ENCODE peak calls at places on chromosome 4, in six cellular contexts. D is stomach, V is fibroblast of mammary gland, Y is DND-41, O is left lung, S is A549. Q is an unnamed sample.

GRCh38 chr4:73788411-73788810 is 48.0 kb downstream of the CXCL8 start:
- DNase-seq in V (no peak), O (no peak), Y (no peak), S (no peak), D (no peak), Q (no peak)

GRCh38 chr4:163808091-163808490 is 313.6 kb downstream of the TMA16 start:
- DNase-seq in S (no peak), D (no peak), O (no peak), Y (no peak), V (no peak), Q (no peak)

GRCh38 chr4:158121203-158121586 is 51.6 kb downstream of the GASK1B start:
- DNase-seq in Y (no peak), O (no peak), V (peak; percentile 99), D (no peak), S (peak; percentile 37), Q (peak; percentile 14)

GRCh38 chr4:85867281-85867680 is 392.3 kb downstream of the ARHGAP24 start:
- DNase-seq in D (no peak), V (peak; percentile 42), S (no peak), O (no peak), Y (no peak), Q (no peak)

GRCh38 chr4:152735302-152735917 is 44.1 kb downstream of the TIGD4 start:
- DNase-seq in V (peak; percentile 37), S (peak; percentile 9), Y (no peak), O (no peak), D (no peak), Q (no peak)

GRCh38 chr4:186851291-186852077 is 127.8 kb upstream of the FAT1 start:
- DNase-seq in D (no peak), Y (no peak), O (no peak), S (no peak), V (no peak), Q (peak; percentile 28)

GRCh38 chr4:144562019-144562740 is 83.8 kb upstream of the HHIP start:
- DNase-seq in D (no peak), V (peak; percentile 23), O (no peak), Y (no peak), S (no peak), Q (no peak)

GRCh38 chr4:136687118-136687517 is 845.2 kb downstream of the PCDH18 start:
- DNase-seq in S (peak; percentile 1), V (no peak), O (no peak), D (no peak), Y (peak; percentile 66), Q (no peak)

GRCh38 chr4:4518747-4519146 is 23.1 kb downstream of the STX18 start:
- DNase-seq in S (no peak), D (no peak), O (no peak), Y (no peak), V (no peak), Q (no peak)

GRCh38 chr4:15436515-15436914 is 8.7 kb downstream of the C1QTNF7 start:
- DNase-seq in Y (no peak), S (no peak), O (no peak), D (no peak), V (peak; percentile 32), Q (no peak)

GRCh38 chr4:183920512-183920911 is 15.4 kb downstream of the STOX2 start:
- DNase-seq in S (no peak), V (no peak), Y (no peak), O (no peak), D (no peak), Q (no peak)

GRCh38 chr4:65399131-65399530 is 271.2 kb downstream of the EPHA5 start:
- DNase-seq in V (no peak), Y (no peak), O (no peak), S (no peak), D (no peak), Q (peak; percentile 31)

GRCh38 chr4:156473175-156473574 is 498.4 kb downstream of the PDGFC start:
- DNase-seq in O (no peak), D (no peak), V (peak; percentile 12), S (no peak), Y (no peak), Q (no peak)

GRCh38 chr4:147482281-147482680 is 1.4 kb downstream of the EDNRA start:
- DNase-seq in Y (no peak), S (no peak), O (no peak), D (no peak), V (no peak), Q (no peak)

GRCh38 chr4:113636438-113636818 is 125.1 kb downstream of the CAMK2D start:
- DNase-seq in S (no peak), D (no peak), V (no peak), O (no peak), Y (peak; percentile 15), Q (no peak)

GRCh38 chr4:136203199-136203598 is 1329.1 kb downstream of the PCDH18 start:
- DNase-seq in O (no peak), S (peak; percentile 21), Y (no peak), D (no peak), V (no peak), Q (no peak)

GRCh38 chr4:155338196-155338595 is 38.6 kb downstream of the MAP9 start:
- DNase-seq in S (no peak), Y (no peak), V (no peak), O (no peak), D (no peak), Q (no peak)

GRCh38 chr4:145816091-145816490 is 122.5 kb downstream of the ZNF827 start:
- DNase-seq in O (no peak), D (no peak), V (no peak), Y (no peak), S (no peak), Q (no peak)

GRCh38 chr4:526971-527460 is 28.0 kb downstream of the PIGG start:
- DNase-seq in V (no peak), Y (no peak), D (no peak), O (no peak), S (no peak), Q (no peak)

GRCh38 chr4:173642509-173642908 is 112.5 kb upstream of the HAND2 start:
- DNase-seq in D (no peak), V (no peak), S (peak; percentile 2), O (no peak), Y (no peak), Q (no peak)

GRCh38 chr4:153729901-153730300 is 29.9 kb downstream of the RNF175 start:
- DNase-seq in Y (no peak), S (no peak), O (no peak), D (no peak), V (no peak), Q (no peak)

GRCh38 chr4:166724369-166724768 is 509.9 kb downstream of the SPOCK3 start:
- DNase-seq in V (no peak), S (no peak), D (no peak), O (no peak), Y (no peak), Q (no peak)

GRCh38 chr4:22407361-22407760 is 108.5 kb downstream of the ADGRA3 start:
- DNase-seq in O (no peak), Y (no peak), V (no peak), S (no peak), D (no peak), Q (no peak)

GRCh38 chr4:101326586-101326985 is 20.7 kb downstream of the PPP3CA start:
- DNase-seq in S (no peak), D (no peak), O (no peak), V (no peak), Y (no peak), Q (no peak)

GRCh38 chr4:93743638-93744037 is 84.9 kb upstream of the ATOH1 start:
- DNase-seq in Y (no peak), S (no peak), D (no peak), V (no peak), O (no peak), Q (no peak)

GRCh38 chr4:10096201-10096975 is 20.2 kb downstream of the WDR1 start:
- DNase-seq in V (peak; percentile 94), S (peak; percentile 45), D (peak; percentile 63), O (peak; percentile 86), Y (peak; percentile 64), Q (peak; percentile 64)

GRCh38 chr4:173218411-173219125 is 50.0 kb downstream of the GALNT7 start:
- DNase-seq in Y (no peak), V (peak; percentile 55), D (no peak), O (no peak), S (peak; percentile 43), Q (no peak)

GRCh38 chr4:44736900-44737299 is 10.5 kb upstream of the GNPDA2 start:
- DNase-seq in S (no peak), D (no peak), Y (no peak), V (no peak), O (no peak), Q (no peak)

GRCh38 chr4:44740201-44740600 is 13.8 kb upstream of the GNPDA2 start:
- DNase-seq in V (peak; percentile 10), Y (no peak), S (no peak), D (no peak), O (no peak), Q (no peak)

DNA sequence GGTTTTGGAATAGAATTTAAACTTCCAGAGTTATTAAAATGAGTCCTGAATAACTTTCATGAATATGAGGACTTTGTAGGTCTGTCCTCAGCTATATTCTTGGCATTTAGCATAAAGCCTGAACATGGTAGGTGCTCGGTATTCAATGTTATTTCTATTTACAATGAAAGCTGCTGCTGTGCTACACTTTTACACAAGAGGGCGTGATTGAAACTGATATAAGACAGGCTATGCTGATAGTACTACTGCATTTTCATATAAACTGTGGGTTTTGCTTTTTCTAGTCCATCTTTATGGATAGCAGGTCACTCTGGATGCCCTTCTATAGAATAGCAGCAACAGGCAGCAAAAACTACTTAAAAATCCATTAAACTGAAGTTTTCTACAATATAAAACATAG is 12.3 kb upstream of the GNPDA2 start:
- DNase-seq in D (no peak), O (no peak), Y (no peak), S (peak; percentile 4), V (peak; percentile 18), Q (peak; percentile 14)
- TF ChIP-seq CTCF in D (no peak), O (no peak), Y (peak; percentile 50), S (no peak), V (peak; percentile 47), Q (no peak)

DNA sequence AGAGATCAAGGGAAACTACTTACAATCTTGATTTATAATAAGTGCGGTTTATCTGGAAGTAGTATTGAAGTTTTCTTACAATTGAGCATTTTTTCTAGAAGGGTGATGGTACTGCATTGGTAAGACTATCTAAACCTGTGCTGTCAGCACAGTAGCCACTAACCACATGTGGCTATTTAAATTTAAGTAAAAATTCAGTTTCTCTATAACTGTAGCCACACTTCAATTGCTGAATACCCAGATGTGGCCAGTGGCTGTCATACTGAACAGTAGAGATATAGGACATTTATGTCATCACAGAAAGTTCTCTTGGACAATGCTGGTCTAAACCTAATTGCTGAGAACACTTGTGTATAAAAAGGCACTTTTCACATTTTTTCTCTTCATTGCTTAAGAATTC is 222.7 kb downstream of the CBR4 start:
- DNase-seq in V (no peak), D (no peak), O (no peak), S (no peak), Y (no peak), Q (no peak)
- H3K4me3 ChIP-seq in V (no peak overlapping the region), D (no peak overlapping the region), O (no peak overlapping the region), S (peak overlapping the region; percentile 28), Y (no peak overlapping the region), Q (no peak overlapping the region)

GRCh38 chr4:122224348-122224747 is 72.2 kb downstream of the BLTP1 start:
- DNase-seq in V (peak; percentile 13), S (peak; percentile 14), D (no peak), Y (no peak), O (no peak), Q (peak; percentile 13)
- TF ChIP-seq CTCF in V (peak; percentile 31), S (no peak), D (no peak), Y (no peak), O (no peak), Q (no peak)

DNA sequence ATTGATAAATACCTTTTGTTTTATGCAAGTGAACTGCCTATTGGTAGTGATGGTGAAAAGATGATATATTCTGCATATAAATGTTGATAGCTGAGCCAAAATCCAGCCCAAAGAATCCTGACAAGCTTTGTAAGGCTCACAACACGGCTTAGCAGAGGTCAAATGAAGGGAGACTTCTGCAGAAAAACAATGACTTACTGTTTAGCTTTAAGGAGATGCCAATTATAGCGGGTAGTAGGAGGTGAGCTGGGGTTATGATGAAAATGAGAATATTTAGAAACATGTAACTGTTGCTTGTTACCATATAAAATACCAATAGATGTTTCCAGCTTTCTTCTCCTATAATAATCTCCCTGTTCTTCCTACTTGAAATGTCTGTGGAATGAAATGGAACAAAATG is 97.1 kb downstream of the AFF1 start:
- DNase-seq in D (no peak), V (no peak), S (no peak), Y (no peak), O (no peak), Q (no peak)
- H3K4me3 ChIP-seq in D (peak overlapping the region; percentile 3), V (no peak overlapping the region), S (no peak overlapping the region), Y (no peak overlapping the region), O (no peak overlapping the region), Q (no peak overlapping the region)